ENCODE peak calls at places on chromosomes 1 and 21, in five cellular contexts. U, O, V, H and X are unnamed samples.

GRCh38 chr1:56331892-56332567 is 247.3 kb downstream of the PLPP3 start:
- DNase-seq in V (no peak), U (no peak), O (no peak), H (no peak), X (no peak)

GRCh38 chr1:3658231-3658615 is 5.9 kb downstream of the TP73 start:
- DNase-seq in H (no peak), U (no peak), O (no peak), V (no peak), X (no peak)

GRCh38 chr1:236532850-236533249 is 9.1 kb downstream of the LGALS8 start:
- DNase-seq in H (no peak), U (no peak), O (no peak), V (no peak), X (no peak)

GRCh38 chr1:168823988-168824387 is 95.0 kb upstream of the DPT start:
- DNase-seq in O (no peak), U (no peak), H (no peak), V (no peak), X (no peak)

GRCh38 chr21:14096172-14096571 is 114.6 kb downstream of the LIPI start:
- DNase-seq in H (no peak), U (no peak), V (no peak), O (no peak), X (no peak)

GRCh38 chr1:30111431-30111830 is 612.0 kb downstream of the MATN1 start:
- DNase-seq in H (peak; percentile 25), O (no peak), U (peak; percentile 27), V (peak; percentile 81), X (no peak)

GRCh38 chr1:28163496-28164120 is 12.9 kb downstream of the PTAFR start:
- DNase-seq in O (no peak), V (no peak), U (no peak), H (no peak), X (no peak)

GRCh38 chr1:203126866-203127671 is 457 bp upstream of the ADORA1 start:
- DNase-seq in V (no peak), U (no peak), H (no peak), O (no peak), X (no peak)

GRCh38 chr1:204018460-204018859 is 54.5 kb upstream of the SOX13 start:
- DNase-seq in O (no peak), U (no peak), H (no peak), V (no peak), X (no peak)

GRCh38 chr1:92515796-92516201 is 29.1 kb upstream of the GFI1 start:
- DNase-seq in O (no peak), H (no peak), U (no peak), V (no peak), X (no peak)

GRCh38 chr1:206631085-206631509 is 4.2 kb upstream of the DYRK3 start:
- DNase-seq in O (no peak), V (peak; percentile 93), U (peak; percentile 62), H (peak; percentile 96), X (no peak)

GRCh38 chr1:152505083-152505482 is 5.5 kb upstream of the LCE5A start:
- DNase-seq in O (no peak), H (no peak), V (no peak), U (no peak), X (no peak)

GRCh38 chr21:46080171-46081021 is 17.5 kb upstream of the COL6A2 start:
- DNase-seq in H (no peak), O (no peak), V (no peak), U (peak; percentile 75), X (no peak)

GRCh38 chr1:31054349-31054748 is 11.2 kb downstream of the PUM1 start:
- DNase-seq in U (no peak), H (peak; percentile 52), O (no peak), V (no peak), X (no peak)

GRCh38 chr21:17461582-17461981 is 51.3 kb upstream of the CXADR start:
- DNase-seq in H (peak; percentile 59), O (no peak), U (no peak), V (no peak), X (no peak)

GRCh38 chr1:85494957-85495266 is 30.0 kb upstream of the DDAH1 start:
- DNase-seq in O (no peak), H (peak; percentile 33), V (no peak), U (no peak), X (no peak)

GRCh38 chr1:224620105-224620504 is 4.0 kb downstream of the CNIH3 start:
- DNase-seq in U (no peak), H (no peak), V (no peak), O (no peak), X (no peak)

GRCh38 chr1:224615861-224616760 is at the start of gene CNIH3:
- DNase-seq in O (no peak), U (no peak), H (peak; percentile 65), V (no peak), X (peak; percentile 18)

GRCh38 chr1:224617410-224618361 is 1.6 kb downstream of the CNIH3 start:
- DNase-seq in O (no peak), H (no peak), U (no peak), V (no peak), X (no peak)

GRCh38 chr1:224619209-224619608 is 3.1 kb downstream of the CNIH3 start:
- DNase-seq in U (no peak), V (no peak), O (no peak), H (no peak), X (no peak)

GRCh38 chr1:224616761-224617409 is 768 bp downstream of the CNIH3 start:
- DNase-seq in V (no peak), H (no peak), O (no peak), U (no peak), X (no peak)
- H3K4me3 ChIP-seq in V (no peak overlapping the region), H (peak overlapping the region; percentile 67), O (peak overlapping the region; percentile 25), U (peak overlapping the region; percentile 62), X (peak overlapping the region; percentile 60)

GRCh38 chr1:26225033-26225831 is 8.8 kb upstream of the CEP85 start:
- DNase-seq in V (no peak), U (peak; percentile 73), O (no peak), H (peak; percentile 22), X (peak; percentile 35)
- H3K4me3 ChIP-seq in V (no peak overlapping the region), U (peak overlapping the region; percentile 69), O (peak overlapping the region; percentile 31), H (peak overlapping the region; percentile 43), X (peak overlapping the region; percentile 40)

GRCh38 chr1:61053712-61054608 is 28.4 kb upstream of the NFIA start:
- DNase-seq in V (peak; percentile 63), U (peak; percentile 74), O (no peak), H (no peak), X (no peak)
- H3K4me3 ChIP-seq in V (peak overlapping the region; percentile 63), U (peak overlapping the region; percentile 90), O (peak overlapping the region; percentile 25), H (peak overlapping the region; percentile 51), X (peak overlapping the region; percentile 30)

GRCh38 chr1:119662034-119662437 is 14.0 kb upstream of the ZNF697 start:
- DNase-seq in H (no peak), O (no peak), V (no peak), U (no peak), X (no peak)
- H3K4me3 ChIP-seq in H (no peak overlapping the region), O (no peak overlapping the region), V (no peak overlapping the region), U (no peak overlapping the region), X (no peak overlapping the region)

DNA sequence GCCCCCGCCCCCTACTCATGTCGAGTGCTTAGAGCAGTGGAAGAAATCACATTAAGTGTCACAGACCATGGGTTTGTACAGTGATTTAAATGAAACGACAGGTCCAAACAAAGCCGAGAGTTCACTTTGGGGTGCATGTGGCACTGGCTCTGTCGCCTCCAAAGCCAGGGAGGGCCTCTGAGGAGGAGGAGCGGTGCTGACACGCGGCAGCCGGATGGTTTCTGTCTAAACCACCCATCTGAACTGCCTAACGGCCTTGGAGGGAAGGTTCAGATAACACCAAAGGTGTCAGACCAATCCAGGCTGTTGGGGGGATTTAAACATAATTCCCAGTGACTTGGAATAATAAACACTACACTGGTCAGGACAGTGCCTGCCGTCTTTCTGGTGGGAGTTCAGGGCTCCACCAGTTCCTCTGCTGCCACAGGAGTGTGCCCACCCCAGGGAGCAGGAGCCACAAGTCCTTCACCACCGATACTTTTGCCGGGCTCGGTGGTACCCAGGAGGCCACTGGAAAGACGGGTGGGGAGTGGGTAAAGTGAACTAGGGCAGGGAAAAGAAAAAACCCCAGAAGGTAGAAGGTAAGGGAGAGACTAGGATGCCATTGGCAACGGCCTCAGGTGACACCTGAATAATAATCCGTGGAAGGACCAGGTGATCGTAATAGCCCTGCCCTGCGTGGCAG is 78.2 kb downstream of the SLC66A1 start:
- DNase-seq in H (no peak), V (no peak), O (no peak), U (no peak), X (no peak)
- H3K4me3 ChIP-seq in H (no peak overlapping the region), V (no peak overlapping the region), O (no peak overlapping the region), U (peak overlapping the region; percentile 18), X (peak overlapping the region; percentile 26)